ENCODE peak calls at places on chromosomes 3 and 15, in eight cellular contexts. Y is iPS-NIHi11; R is mesendoderm; X is stimulated activated CD8-positive, alpha-beta memory T cell treated with anti-CD3 and anti-CD28 coated beads, Interleukin-15, amount 100 ng/mL, for 1 hour; M is dorsolateral prefrontal cortex; L is neural crest cell; T is activated naive CD4-positive, alpha-beta T cell; P is type B pancreatic cell. Q is an unnamed sample.

GRCh38 chr15:69410290-69410874 is 3.8 kb upstream of the KIF23 start:
- DNase-seq in Y (peak), R (peak), X (no peak), M (no peak), L (no peak), T (no peak), P (no peak), Q (no peak)

GRCh38 chr15:96331141-96331941 is 841 bp downstream of the NR2F2 start:
- DNase-seq in Y (no peak), R (no peak), X (no peak), M (no peak), L (no peak), T (no peak), P (no peak), Q (no peak)

GRCh38 chr3:99895706-99896441 is 78.2 kb downstream of the CMSS1 start:
- DNase-seq in Y (no peak), R (peak), X (no peak), M (no peak), L (no peak), T (no peak), P (no peak), Q (peak)

GRCh38 chr3:128727996-128728395 is 2.0 kb downstream of the RAB7A start:
- DNase-seq in Y (no peak), R (no peak), X (no peak), M (no peak), L (no peak), T (no peak), P (no peak), Q (no peak)

GRCh38 chr3:51982352-51982837 is 940 bp upstream of the ACY1 start:
- DNase-seq in Y (peak), R (peak), X (no peak), M (no peak), L (no peak), T (no peak), P (no peak), Q (no peak)

GRCh38 chr15:29045717-29046116 is 159.9 kb downstream of the APBA2 start:
- DNase-seq in Y (no peak), R (no peak), X (no peak), M (peak), L (no peak), T (no peak), P (no peak), Q (no peak)

GRCh38 chr15:76059320-76060097 is at the start of gene TMEM266:
- DNase-seq in Y (peak), R (peak), X (no peak), M (peak), L (peak), T (no peak), P (peak), Q (no peak)

GRCh38 chr15:40466426-40467259 is 4.1 kb upstream of the CHST14 start:
- DNase-seq in Y (no peak), R (no peak), X (no peak), M (no peak), L (no peak), T (no peak), P (no peak), Q (no peak)

GRCh38 chr3:35064761-35065160 is 574.6 kb upstream of the ARPP21 start:
- DNase-seq in Y (no peak), R (no peak), X (no peak), M (no peak), L (no peak), T (no peak), P (no peak), Q (no peak)

GRCh38 chr15:82968066-82968465 is 15.5 kb upstream of the HOMER2 start:
- DNase-seq in Y (no peak), R (no peak), X (no peak), M (no peak), L (no peak), T (no peak), P (no peak), Q (no peak)

GRCh38 chr15:32936283-32936918 is 218.6 kb downstream of the GREM1 start:
- DNase-seq in Y (peak), R (peak), X (no peak), M (no peak), L (no peak), T (no peak), P (no peak), Q (no peak)

GRCh38 chr15:99421172-99421656 is 144.6 kb upstream of the MEF2A start:
- DNase-seq in Y (no peak), R (no peak), X (no peak), M (no peak), L (no peak), T (peak), P (no peak), Q (no peak)

GRCh38 chr15:98658831-98659699 is 10.7 kb downstream of the IGF1R start:
- DNase-seq in Y (peak), R (peak), X (no peak), M (no peak), L (peak), T (no peak), P (no peak), Q (no peak)

GRCh38 chr15:88650556-88650955 is 11.7 kb downstream of the ISG20 start:
- DNase-seq in Y (no peak), R (no peak), X (no peak), M (no peak), L (no peak), T (no peak), P (peak), Q (no peak)

GRCh38 chr3:113436794-113437193 is 4.5 kb downstream of the CFAP44 start:
- DNase-seq in Y (no peak), R (peak), X (no peak), M (no peak), L (no peak), T (no peak), P (no peak), Q (no peak)

GRCh38 chr3:57856675-57857074 is 100.6 kb downstream of the SLMAP start:
- DNase-seq in Y (no peak), R (peak), X (no peak), M (no peak), L (no peak), T (no peak), P (no peak), Q (no peak)

GRCh38 chr3:172107403-172107802 is 68.0 kb downstream of the FNDC3B start:
- DNase-seq in Y (no peak), R (no peak), X (no peak), M (no peak), L (no peak), T (peak), P (no peak), Q (no peak)

GRCh38 chr15:70014860-70015490 is 82.7 kb downstream of the TLE3 start:
- DNase-seq in Y (peak), R (peak), X (no peak), M (no peak), L (no peak), T (no peak), P (no peak), Q (no peak)

GRCh38 chr3:192929755-192930491 is 12.3 kb upstream of the MB21D2 start:
- DNase-seq in Y (no peak), R (no peak), X (no peak), M (no peak), L (no peak), T (no peak), P (no peak), Q (no peak)

GRCh38 chr15:43168192-43169107 is 16.8 kb upstream of the CCNDBP1 start:
- DNase-seq in Y (no peak), R (no peak), X (no peak), M (no peak), L (no peak), T (no peak), P (no peak), Q (peak)

GRCh38 chr3:190902292-190902691 is 39.8 kb upstream of the GMNC start:
- DNase-seq in Y (no peak), R (no peak), X (no peak), M (no peak), L (no peak), T (no peak), P (no peak), Q (no peak)

GRCh38 chr3:123755085-123755484 is 129.0 kb downstream of the MYLK start:
- DNase-seq in Y (no peak), R (peak), X (no peak), M (no peak), L (no peak), T (no peak), P (no peak), Q (no peak)

GRCh38 chr15:74378853-74379252 is 11.4 kb upstream of the CYP11A1 start:
- DNase-seq in Y (no peak), R (no peak), X (no peak), M (no peak), L (no peak), T (no peak), P (no peak), Q (no peak)

GRCh38 chr3:127684871-127685707 is 12.3 kb downstream of the ABTB1 start:
- DNase-seq in Y (no peak), R (no peak), X (no peak), M (peak), L (no peak), T (no peak), P (no peak), Q (no peak)

GRCh38 chr15:74036271-74037170 is 42.0 kb downstream of the PML start:
- DNase-seq in Y (peak), R (peak), X (no peak), M (peak), L (peak), T (no peak), P (no peak), Q (no peak)

GRCh38 chr3:10770547-10770946 is 45.5 kb upstream of the SLC6A11 start:
- DNase-seq in Y (no peak), R (no peak), X (no peak), M (no peak), L (no peak), T (no peak), P (peak), Q (no peak)

GRCh38 chr3:161854232-161854771 is 357.7 kb downstream of the OTOL1 start:
- DNase-seq in Y (peak), R (peak), X (no peak), M (no peak), L (peak), T (no peak), P (peak), Q (no peak)

GRCh38 chr3:34364345-34364744 is 565.9 kb downstream of the PDCD6IP start:
- DNase-seq in Y (peak), R (peak), X (no peak), M (no peak), L (no peak), T (no peak), P (no peak), Q (no peak)

GRCh38 chr3:190514163-190515153 is 573 bp downstream of the IL1RAP start:
- DNase-seq in Y (peak), R (peak), X (no peak), M (peak), L (peak), T (peak), P (no peak), Q (no peak)

GRCh38 chr3:124273651-124274050 is 281.7 kb upstream of the ROPN1 start:
- DNase-seq in Y (no peak), R (no peak), X (no peak), M (no peak), L (no peak), T (no peak), P (no peak), Q (no peak)

GRCh38 chr15:29593086-29593485 is 229.2 kb downstream of the TJP1 start:
- DNase-seq in Y (no peak), R (no peak), X (no peak), M (no peak), L (no peak), T (no peak), P (no peak), Q (no peak)

GRCh38 chr3:21938267-21938681 is 187.3 kb upstream of the ZNF385D start:
- DNase-seq in Y (no peak), R (no peak), X (no peak), M (no peak), L (no peak), T (no peak), P (no peak), Q (no peak)

GRCh38 chr3:14323401-14324223 is 78.8 kb upstream of the SLC6A6 start:
- DNase-seq in Y (no peak), R (no peak), X (no peak), M (peak), L (no peak), T (no peak), P (no peak), Q (no peak)

GRCh38 chr3:139934557-139935070 is 371 bp upstream of the CLSTN2 start:
- DNase-seq in Y (peak), R (peak), X (no peak), M (peak), L (peak), T (no peak), P (peak), Q (no peak)

GRCh38 chr15:63083541-63083940 is 38.1 kb upstream of the LACTB start:
- DNase-seq in Y (peak), R (peak), X (no peak), M (no peak), L (no peak), T (no peak), P (no peak), Q (no peak)

GRCh38 chr3:191239439-191240035 is 40.5 kb downstream of the OSTN start:
- DNase-seq in Y (peak), R (no peak), X (no peak), M (no peak), L (no peak), T (no peak), P (no peak), Q (no peak)

Q was measured in keratinocyte.